ENCODE peak calls at places on chromosomes 5 and 9, in five cellular contexts. O is neural progenitor cell; N is fibroblast of lung; E is CD8-positive, alpha-beta T cell; J is aorta. Y is an unnamed sample. For H3K36me3 and H3K4me1, the result is how much of the 10 kb centered on the place peaks cover.

GRCh38 chr9:128396970-128397613 is 23.6 kb upstream of the CERCAM start:
- DNase-seq in O (peak), N (no peak), E (no peak), J (no peak), Y (no peak)

GRCh38 chr5:172450861-172451695 is 3.2 kb downstream of the SH3PXD2B start:
- DNase-seq in O (peak), N (peak), E (peak), J (peak), Y (peak)

GRCh38 chr9:73118297-73118696 is 33.4 kb upstream of the ANXA1 start:
- DNase-seq in O (no peak), N (no peak), E (no peak), J (no peak), Y (no peak)

GRCh38 chr9:78668148-78668825 is 371.4 kb downstream of the PSAT1 start:
- DNase-seq in O (no peak), N (no peak), E (no peak), J (no peak), Y (no peak)

GRCh38 chr9:72509635-72510034 is 11.8 kb upstream of the TMC1 start:
- DNase-seq in O (no peak), N (no peak), E (no peak), J (no peak), Y (no peak)

GRCh38 chr5:16704945-16705344 is 88.1 kb upstream of the RETREG1 start:
- DNase-seq in O (no peak), N (no peak), E (no peak), J (no peak), Y (no peak)

GRCh38 chr5:128216860-128217531 is 133.4 kb downstream of the SLC12A2 start:
- DNase-seq in O (no peak), N (peak), E (no peak), J (no peak), Y (no peak)

GRCh38 chr5:36414869-36415282 is 113.2 kb upstream of the RANBP3L start:
- DNase-seq in O (peak), N (peak), E (no peak), J (no peak), Y (no peak)

GRCh38 chr9:30484690-30485089 is 1899.8 kb upstream of the ACO1 start:
- DNase-seq in O (no peak), N (no peak), E (no peak), J (no peak), Y (no peak)

GRCh38 chr9:2726620-2727335 is 9.5 kb downstream of the KCNV2 start:
- DNase-seq in O (no peak), N (no peak), E (no peak), J (no peak), Y (no peak)

GRCh38 chr9:76898786-76899185 is 7.1 kb downstream of the PRUNE2 start:
- DNase-seq in O (no peak), N (no peak), E (no peak), J (no peak), Y (no peak)

GRCh38 chr5:56649569-56649968 is 165.8 kb upstream of the MAP3K1 start:
- DNase-seq in O (no peak), N (peak), E (no peak), J (no peak), Y (no peak)

GRCh38 chr9:137787376-137787775 is 90.2 kb upstream of the CACNA1B start:
- DNase-seq in O (no peak), N (no peak), E (no peak), J (no peak), Y (no peak)

GRCh38 chr5:180135128-180135955 is 63.8 kb upstream of the RNF130 start:
- DNase-seq in O (no peak), N (peak), E (no peak), J (peak), Y (no peak)

GRCh38 chr5:138974227-138975063 is 99.3 kb upstream of the LRRTM2 start:
- DNase-seq in O (peak), N (peak), E (no peak), J (no peak), Y (no peak)

GRCh38 chr5:60649288-60649917 is 50.6 kb downstream of the DEPDC1B start:
- DNase-seq in O (no peak), N (peak), E (no peak), J (no peak), Y (no peak)

GRCh38 chr5:122937914-122938313 is 92.5 kb downstream of the SNX24 start:
- DNase-seq in O (no peak), N (peak), E (no peak), J (peak), Y (no peak)

GRCh38 chr9:124388275-124389048 is 26.8 kb downstream of the PSMB7 start:
- DNase-seq in O (no peak), N (no peak), E (no peak), J (no peak), Y (no peak)

GRCh38 chr9:111914749-111915424 is 18.3 kb downstream of the UGCG start:
- DNase-seq in O (no peak), N (peak), E (no peak), J (no peak), Y (no peak)

GRCh38 chr5:1211701-1212100 is 10.3 kb downstream of the SLC6A19 start:
- DNase-seq in O (no peak), N (no peak), E (no peak), J (peak), Y (no peak)

GRCh38 chr5:3304346-3304745 is 291.3 kb upstream of the IRX1 start:
- DNase-seq in O (no peak), N (no peak), E (no peak), J (no peak), Y (no peak)

GRCh38 chr5:141800629-141801028 is 77.6 kb downstream of the PCDH1 start:
- DNase-seq in O (no peak), N (no peak), E (no peak), J (no peak), Y (no peak)

GRCh38 chr5:176508603-176509002 is 28.6 kb downstream of the RNF44 start:
- DNase-seq in O (no peak), N (no peak), E (no peak), J (no peak), Y (no peak)

GRCh38 chr9:69916950-69917349 is 96.3 kb downstream of the CFAP95 start:
- DNase-seq in O (no peak), N (no peak), E (no peak), J (no peak), Y (no peak)

GRCh38 chr9:116355153-116355827 is 201.7 kb downstream of the PAPPA start:
- DNase-seq in O (peak), N (peak), E (no peak), J (no peak), Y (no peak)

GRCh38 chr5:100800552-100800951 is 102.5 kb downstream of the ST8SIA4 start:
- DNase-seq in O (no peak), N (no peak), E (no peak), J (no peak), Y (no peak)

GRCh38 chr9:16460711-16461110 is 409.8 kb downstream of the BNC2 start:
- DNase-seq in O (no peak), N (no peak), E (no peak), J (no peak), Y (no peak)

GRCh38 chr9:123569343-123569694 is 213.3 kb downstream of the CRB2 start:
- DNase-seq in O (no peak), N (no peak), E (no peak), J (no peak), Y (no peak)

GRCh38 chr5:61603211-61603908 is 271.3 kb downstream of the ZSWIM6 start:
- DNase-seq in O (no peak), N (no peak), E (no peak), J (no peak), Y (no peak)

DNA sequence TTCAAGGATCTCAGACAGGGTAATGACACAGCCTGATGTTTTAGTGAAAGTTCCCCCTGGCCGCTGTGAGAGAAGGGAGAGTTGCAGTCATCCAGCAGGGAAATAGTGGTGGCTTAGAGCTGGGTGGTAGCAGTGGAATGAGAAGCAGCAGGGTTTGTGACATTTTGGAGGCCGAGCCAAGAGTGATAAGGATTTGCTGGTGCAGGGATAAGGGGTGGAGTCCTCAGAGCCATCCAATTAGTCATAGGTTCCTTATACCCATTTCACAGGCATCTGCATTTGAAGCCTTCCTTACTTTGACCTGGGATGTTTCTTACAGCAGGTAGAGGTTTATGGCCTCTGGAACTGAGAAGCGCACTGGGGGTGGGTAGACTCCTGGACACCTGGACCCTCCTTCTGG is 12.8 kb downstream of the JADE2 start:
- DNase-seq in O (no peak), N (no peak), E (no peak), J (no peak), Y (no peak)
- H3K36me3 ChIP-seq in O (under half), N (under half), E (half or more), J (under half), Y (under half)

GRCh38 chr9:129609486-129610192 is 11.3 kb downstream of the C9orf50 start:
- DNase-seq in O (peak), N (peak), E (peak), J (no peak), Y (peak)

GRCh38 chr9:129610193-129610472 is 10.8 kb downstream of the C9orf50 start:
- DNase-seq in O (no peak), N (no peak), E (no peak), J (no peak), Y (no peak)

GRCh38 chr9:129610473-129611301 is 10.2 kb downstream of the C9orf50 start:
- DNase-seq in O (peak), N (peak), E (peak), J (peak), Y (peak)

GRCh38 chr9:129607026-129607397 is 13.9 kb downstream of the C9orf50 start:
- DNase-seq in O (no peak), N (no peak), E (no peak), J (no peak), Y (no peak)

GRCh38 chr9:129608561-129609481 is 12.1 kb downstream of the C9orf50 start:
- DNase-seq in O (no peak), N (no peak), E (no peak), J (no peak), Y (no peak)
- H3K4me1 ChIP-seq in O (under half), N (under half), E (under half), J (under half), Y (under half)

GRCh38 chr9:130973686-130974281 is 34.7 kb upstream of the FIBCD1 start:
- DNase-seq in O (no peak), N (no peak), E (no peak), J (no peak), Y (no peak)
- H3K36me3 ChIP-seq in O (under half), N (under half), E (under half), J (under half), Y (under half)

GRCh38 chr9:126472446-126472845 is 141.3 kb upstream of the LMX1B start:
- DNase-seq in O (no peak), N (no peak), E (no peak), J (no peak), Y (no peak)

GRCh38 chr9:126471084-126471611 is 142.6 kb upstream of the LMX1B start:
- DNase-seq in O (no peak), N (peak), E (peak), J (peak), Y (peak)

GRCh38 chr9:126472931-126473330 is 140.8 kb upstream of the LMX1B start:
- DNase-seq in O (no peak), N (no peak), E (no peak), J (no peak), Y (peak)

GRCh38 chr9:126468141-126468825 is 141.7 kb downstream of the MVB12B start:
- DNase-seq in O (no peak), N (no peak), E (no peak), J (no peak), Y (no peak)

GRCh38 chr9:126470251-126470993 is 143.3 kb upstream of the LMX1B start:
- DNase-seq in O (no peak), N (no peak), E (no peak), J (no peak), Y (no peak)
- H3K4me1 ChIP-seq in O (under half), N (under half), E (half or more), J (under half), Y (half or more)

GRCh38 chr5:98631311-98632054 is 142.0 kb upstream of the RGMB start:
- DNase-seq in O (no peak), N (peak), E (no peak), J (no peak), Y (no peak)
- H3K36me3 ChIP-seq in O (under half), N (under half), E (under half), J (under half), Y (under half)

DNA sequence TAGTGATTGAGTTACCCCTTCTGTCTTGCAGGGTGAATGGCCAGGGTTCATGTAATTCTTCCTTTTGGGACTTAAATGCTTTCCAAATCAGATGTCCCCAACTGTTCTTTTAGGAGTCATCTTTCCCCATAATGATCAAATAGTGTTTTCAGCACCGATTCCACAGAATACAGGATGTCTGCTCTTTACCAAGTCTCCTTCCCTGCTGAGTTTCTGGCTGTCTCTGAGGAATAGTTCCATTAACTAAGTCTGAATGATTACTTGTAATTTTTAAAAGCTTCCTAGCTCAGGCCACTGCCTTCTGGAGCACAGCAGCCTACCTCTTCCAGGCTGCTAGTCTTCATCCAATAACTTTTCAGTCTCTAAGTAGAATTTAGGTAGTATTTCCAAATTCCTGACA is 630.7 kb upstream of the ZNF608 start:
- DNase-seq in O (peak), N (no peak), E (no peak), J (no peak), Y (no peak)
- H3K4me1 ChIP-seq in O (half or more), N (under half), E (under half), J (under half), Y (under half)

GRCh38 chr5:170067152-170067551 is 38.5 kb upstream of the FOXI1 start:
- DNase-seq in O (no peak), N (no peak), E (no peak), J (no peak), Y (no peak)

GRCh38 chr5:170070556-170071412 is 34.9 kb upstream of the FOXI1 start:
- DNase-seq in O (peak), N (peak), E (no peak), J (no peak), Y (no peak)

GRCh38 chr5:170067574-170068170 is 38.0 kb upstream of the FOXI1 start:
- DNase-seq in O (no peak), N (no peak), E (no peak), J (no peak), Y (no peak)

GRCh38 chr5:170071748-170072147 is 33.9 kb upstream of the FOXI1 start:
- DNase-seq in O (no peak), N (no peak), E (no peak), J (no peak), Y (no peak)

DNA sequence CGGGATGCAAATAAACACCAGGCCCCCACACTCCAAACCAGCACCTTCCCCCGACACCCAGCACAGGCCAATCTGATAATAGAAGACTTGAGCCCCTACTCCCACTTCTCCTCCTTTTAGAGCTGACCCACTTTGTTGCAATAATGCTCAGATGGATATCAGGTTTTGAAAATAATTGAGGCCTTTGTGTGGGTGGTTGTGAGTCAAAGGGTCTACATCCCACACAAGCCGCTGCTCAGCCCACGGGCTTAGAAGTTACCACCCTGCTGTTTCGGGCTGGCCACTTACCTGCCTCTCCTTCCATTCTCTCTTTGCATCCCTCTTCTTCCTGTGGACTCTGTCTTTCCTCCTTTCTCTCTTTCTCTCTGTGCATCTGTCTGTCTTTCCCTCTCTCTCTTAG is 36.2 kb upstream of the FOXI1 start:
- DNase-seq in O (no peak), N (no peak), E (no peak), J (no peak), Y (no peak)
- H3K36me3 ChIP-seq in O (under half), N (under half), E (under half), J (under half), Y (under half)

GRCh38 chr9:132002827-132003704 is 76.6 kb downstream of the MED27 start:
- DNase-seq in O (no peak), N (no peak), E (no peak), J (no peak), Y (no peak)
- H3K4me1 ChIP-seq in O (under half), N (under half), E (under half), J (under half), Y (under half)